ENCODE peak calls at places on chromosomes 11 and 22, in six cellular contexts. L is A549, S is choroid plexus epithelial cell, V is lower leg skin, D is heart right ventricle, A is ovary. R is an unnamed sample.

GRCh38 chr11:18802381-18803257 is 11.0 kb upstream of the PTPN5 start:
- DNase-seq in V (peak; percentile 53), A (no peak), S (peak; percentile 89), L (peak; percentile 82), D (no peak), R (peak; percentile 76)

GRCh38 chr11:119567667-119568582 is 145.0 kb upstream of the THY1 start:
- DNase-seq in A (no peak), S (peak; percentile 52), V (no peak), D (no peak), L (peak; percentile 31), R (no peak)

GRCh38 chr11:74620537-74620936 is 28.2 kb downstream of the POLD3 start:
- DNase-seq in A (no peak), V (no peak), D (no peak), S (peak; percentile 20), L (no peak), R (no peak)

GRCh38 chr11:3087821-3088800 is 30.9 kb upstream of the CARS1 start:
- DNase-seq in V (no peak), L (no peak), A (no peak), S (peak; percentile 31), D (no peak), R (no peak)

GRCh38 chr11:74731301-74732094 is at the start of gene CHRDL2:
- DNase-seq in S (peak; percentile 46), V (no peak), A (no peak), L (peak; percentile 30), D (peak; percentile 36), R (no peak)

GRCh38 chr11:87150936-87151335 is 113.2 kb downstream of the TMEM135 start:
- DNase-seq in A (no peak), D (no peak), V (no peak), S (peak; percentile 45), L (no peak), R (no peak)

GRCh38 chr11:70319694-70320093 is 49.2 kb downstream of the PPFIA1 start:
- DNase-seq in S (no peak), A (no peak), V (no peak), D (no peak), L (no peak), R (no peak)

GRCh38 chr11:19200410-19201201 is 1.2 kb downstream of the CSRP3 start:
- DNase-seq in V (peak; percentile 31), L (no peak), D (no peak), S (peak; percentile 74), A (no peak), R (no peak)

GRCh38 chr11:93198221-93198650 is 445 bp upstream of the SLC36A4 start:
- DNase-seq in L (no peak), A (no peak), S (peak; percentile 58), D (no peak), V (no peak), R (no peak)

GRCh38 chr22:43164636-43165035 is 13.3 kb downstream of the TSPO start:
- DNase-seq in D (no peak), S (no peak), V (no peak), L (no peak), A (no peak), R (no peak)

GRCh38 chr22:30305519-30305905 is 16.2 kb upstream of the CASTOR1 start:
- DNase-seq in D (peak; percentile 68), A (peak; percentile 70), S (peak; percentile 56), L (no peak), V (peak; percentile 76), R (no peak)

GRCh38 chr11:61579398-61580291 is 1.2 kb downstream of the SYT7 start:
- DNase-seq in V (no peak), S (no peak), D (no peak), L (no peak), A (no peak), R (no peak)

GRCh38 chr11:98136357-98136756 is 884.4 kb upstream of the CNTN5 start:
- DNase-seq in V (no peak), A (no peak), D (no peak), L (no peak), S (no peak), R (no peak)

GRCh38 chr22:41857160-41857859 is 24.4 kb downstream of the SREBF2 start:
- DNase-seq in L (peak; percentile 71), D (no peak), A (no peak), V (no peak), S (peak; percentile 77), R (peak; percentile 29)

GRCh38 chr22:39543095-39543494 is 10.5 kb upstream of the RPS19BP1 start:
- DNase-seq in A (no peak), L (peak; percentile 35), D (no peak), V (no peak), S (peak; percentile 62), R (no peak)

GRCh38 chr11:44275241-44275640 is 34.7 kb downstream of the ALX4 start:
- DNase-seq in S (no peak), V (no peak), A (no peak), L (no peak), D (no peak), R (no peak)

GRCh38 chr11:30533445-30533947 is 52.7 kb downstream of the MPPED2 start:
- DNase-seq in V (no peak), A (no peak), S (no peak), D (no peak), L (no peak), R (no peak)

GRCh38 chr11:74141274-74141695 is 29.5 kb downstream of the C2CD3 start:
- DNase-seq in D (no peak), S (no peak), A (no peak), L (peak; percentile 82), V (no peak), R (peak; percentile 70)

GRCh38 chr22:50304528-50305392 is 2.7 kb downstream of the PLXNB2 start:
- DNase-seq in S (no peak), V (no peak), L (peak; percentile 45), A (peak; percentile 73), D (peak; percentile 54), R (no peak)

GRCh38 chr11:13649619-13650018 is 18.8 kb upstream of the FAR1 start:
- DNase-seq in A (no peak), S (no peak), D (no peak), L (no peak), V (no peak), R (no peak)

GRCh38 chr11:10044618-10045017 is 249.4 kb downstream of the SBF2 start:
- DNase-seq in L (peak; percentile 72), A (no peak), D (no peak), S (no peak), V (no peak), R (no peak)

GRCh38 chr11:4064278-4064955 is 30.2 kb upstream of the RRM1 start:
- DNase-seq in V (no peak), A (no peak), S (no peak), L (no peak), D (no peak), R (no peak)

GRCh38 chr22:44361391-44362126 is 48.8 kb upstream of the SHISAL1 start:
- DNase-seq in L (peak; percentile 18), D (peak; percentile 7), V (no peak), A (peak; percentile 36), S (no peak), R (no peak)

GRCh38 chr11:93756748-93757147 is 15.3 kb downstream of the C11orf54 start:
- DNase-seq in S (no peak), A (no peak), D (no peak), L (no peak), V (no peak), R (no peak)

GRCh38 chr11:19967796-19968195 is 192.5 kb downstream of the DBX1 start:
- DNase-seq in V (no peak), D (no peak), S (no peak), A (no peak), L (no peak), R (no peak)

GRCh38 chr11:120985718-120986569 is 38.0 kb upstream of the TBCEL start:
- DNase-seq in A (peak; percentile 68), V (no peak), D (peak; percentile 53), S (peak; percentile 45), L (peak; percentile 16), R (peak; percentile 24)

GRCh38 chr11:9053631-9054030 is 37.8 kb downstream of the SCUBE2 start:
- DNase-seq in S (peak; percentile 57), D (no peak), V (no peak), L (no peak), A (no peak), R (no peak)

GRCh38 chr11:85736121-85736520 is 50.1 kb upstream of the CCDC89 start:
- DNase-seq in D (no peak), V (no peak), L (no peak), A (no peak), S (peak; percentile 19), R (no peak)

GRCh38 chr11:3095712-3096361 is 38.6 kb upstream of the CARS1 start:
- DNase-seq in S (peak; percentile 79), L (no peak), V (no peak), D (peak; percentile 27), A (no peak), R (no peak)

GRCh38 chr22:31969789-31970489 is 25.6 kb downstream of the YWHAH start:
- DNase-seq in L (peak; percentile 76), S (peak; percentile 88), D (peak; percentile 25), A (peak; percentile 73), V (peak; percentile 47), R (peak; percentile 78)
- TF ChIP-seq CTCF in L (peak; percentile 39), S (peak; percentile 81), D (peak; percentile 56), A (peak; percentile 37), V (no peak), R (peak; percentile 75)

DNA sequence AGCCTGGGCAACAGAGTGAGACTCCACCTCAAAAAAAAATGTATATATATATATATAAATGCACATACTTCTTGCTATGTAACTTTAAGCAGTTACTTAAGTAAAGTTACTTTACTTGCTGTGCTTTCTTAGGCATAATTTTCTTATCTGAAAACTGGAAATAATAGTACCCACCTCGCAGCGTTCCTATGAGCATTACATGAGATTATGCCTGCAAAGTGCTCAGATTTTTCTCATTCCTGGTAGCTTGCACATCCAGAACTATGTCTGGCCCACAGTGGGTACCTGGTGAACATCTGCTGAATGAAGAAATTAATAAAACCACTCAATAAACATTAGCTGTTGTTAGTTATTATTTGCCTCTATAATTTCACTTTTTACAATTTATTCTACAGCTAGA is 6.1 kb upstream of the ROBO3 start:
- DNase-seq in S (no peak), L (no peak), V (no peak), D (no peak), A (no peak), R (no peak)
- TF ChIP-seq CTCF in S (no peak), L (no peak), V (no peak), D (no peak), A (no peak), R (no peak)

DNA sequence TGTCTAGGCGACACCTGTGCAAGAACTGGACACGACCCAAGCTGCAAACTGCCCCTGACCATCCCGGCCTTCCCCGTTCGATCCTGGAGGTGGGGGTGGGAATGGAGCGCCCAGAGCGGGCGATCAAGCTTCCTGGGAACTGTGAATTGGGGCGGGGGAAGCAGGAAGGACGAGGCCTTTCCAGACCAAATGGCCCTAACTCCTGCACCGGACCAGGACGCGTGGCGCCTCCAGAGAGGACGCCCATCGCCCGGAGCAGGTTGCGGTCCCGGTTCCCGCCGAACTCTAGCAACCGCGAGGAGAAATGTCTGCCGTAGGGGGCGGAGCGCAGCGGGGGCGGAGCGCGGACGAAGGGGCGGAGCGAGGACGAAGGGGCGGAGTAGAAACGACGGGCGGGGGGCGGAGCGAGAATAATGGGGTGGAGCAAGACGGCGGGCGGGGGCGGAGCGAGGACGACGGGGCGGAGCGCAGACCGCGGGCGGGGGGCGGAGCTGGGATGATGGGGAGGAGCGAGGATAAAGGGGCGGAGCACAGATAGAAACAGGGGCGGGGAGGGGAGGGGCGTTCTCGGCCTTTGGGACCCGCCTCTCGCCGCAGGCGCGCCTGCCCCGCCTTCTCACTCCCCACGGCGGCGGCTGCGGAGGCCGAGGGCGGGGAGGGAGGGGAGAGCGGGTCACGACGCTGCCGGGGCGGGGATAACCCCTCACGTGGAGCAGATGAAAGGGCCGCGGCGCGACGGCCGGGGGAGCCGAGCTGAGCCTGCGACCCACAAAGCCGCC is at the start of gene ZNRF3:
- DNase-seq in D (peak; percentile 93), L (peak; percentile 90), V (peak; percentile 87), A (peak; percentile 95), S (peak; percentile 97), R (peak; percentile 96)
- TF ChIP-seq CTCF in D (no peak), L (no peak), V (no peak), A (no peak), S (no peak), R (no peak)

GRCh38 chr11:72103754-72104167 is 664 bp upstream of the LAMTOR1 start:
- DNase-seq in V (no peak), L (no peak), A (no peak), D (no peak), S (no peak), R (no peak)
- TF ChIP-seq CTCF in V (no peak), L (no peak), A (peak; percentile 1), D (no peak), S (no peak), R (no peak)